ENCODE peak calls at places on chromosome 1, in five cellular contexts. O is transverse colon, N is SJSA1, V is GM20000, W is NCI-H1417. J is an unnamed sample.

GRCh38 chr1:226754797-226755533 is 15.9 kb upstream of the ITPKB start:
- DNase-seq in O (no peak), N (no peak), W (no peak), V (no peak), J (no peak)

GRCh38 chr1:207902566-207902965 is 8.4 kb downstream of the CD34 start:
- DNase-seq in O (no peak), V (no peak), N (no peak), W (no peak), J (no peak)

GRCh38 chr1:160243767-160244166 is 18.6 kb downstream of the DCAF8 start:
- DNase-seq in W (no peak), V (no peak), N (no peak), O (no peak), J (no peak)

GRCh38 chr1:74005533-74005932 is 192.4 kb downstream of the LRRIQ3 start:
- DNase-seq in V (no peak), N (no peak), W (no peak), O (no peak), J (no peak)

GRCh38 chr1:62274496-62274895 is 44.7 kb downstream of the KANK4 start:
- DNase-seq in V (no peak), N (no peak), W (no peak), O (no peak), J (no peak)

GRCh38 chr1:205528887-205529825 is 24.7 kb downstream of the CDK18 start:
- DNase-seq in V (peak; percentile 87), W (peak; percentile 93), O (peak; percentile 85), N (peak; percentile 57), J (peak; percentile 84)

GRCh38 chr1:17887646-17888395 is 132.7 kb downstream of the ACTL8 start:
- DNase-seq in N (no peak), O (no peak), W (peak; percentile 10), V (no peak), J (no peak)

GRCh38 chr1:163290025-163290610 is 31.6 kb upstream of the NUF2 start:
- DNase-seq in N (no peak), W (peak; percentile 33), V (no peak), O (no peak), J (no peak)

GRCh38 chr1:24389231-24389678 is 24.3 kb downstream of the STPG1 start:
- DNase-seq in V (no peak), N (no peak), O (peak; percentile 29), W (no peak), J (no peak)